ENCODE peak calls at places on chromosomes 5 and 9, in five cellular contexts. A is GM12865, R is A549, E is AG10803, W is foreskin fibroblast. F is an unnamed sample.

GRCh38 chr9:124754289-124754688 is 16.8 kb downstream of the NR6A1 start:
- DNase-seq in A (no peak), R (no peak), E (peak; percentile 38), W (no peak), F (peak; percentile 35)

GRCh38 chr5:135075621-135076585 is 41.9 kb upstream of the PITX1 start:
- DNase-seq in A (no peak), R (no peak), E (no peak), W (no peak), F (no peak)

GRCh38 chr5:14869286-14870164 is 2.1 kb downstream of the ANKH start:
- DNase-seq in A (no peak), R (no peak), E (no peak), W (no peak), F (no peak)

GRCh38 chr5:158707534-158707933 is 392.2 kb downstream of the EBF1 start:
- DNase-seq in A (no peak), R (no peak), E (no peak), W (no peak), F (no peak)

GRCh38 chr5:9498541-9499497 is 47.1 kb downstream of the SEMA5A start:
- DNase-seq in A (peak; percentile 46), R (no peak), E (no peak), W (no peak), F (peak; percentile 60)

GRCh38 chr9:6735422-6735821 is 22.4 kb upstream of the KDM4C start:
- DNase-seq in A (no peak), R (no peak), E (no peak), W (no peak), F (no peak)

GRCh38 chr5:7886849-7887460 is 18.0 kb downstream of the MTRR start:
- DNase-seq in A (peak; percentile 29), R (peak; percentile 40), E (peak; percentile 66), W (peak; percentile 25), F (peak; percentile 50)

GRCh38 chr5:178180141-178180863 is 6.9 kb downstream of the GMCL2 start:
- DNase-seq in A (no peak), R (no peak), E (no peak), W (no peak), F (no peak)

GRCh38 chr9:88476491-88477271 is 58.3 kb upstream of the NXNL2 start:
- DNase-seq in A (no peak), R (no peak), E (peak; percentile 56), W (peak; percentile 30), F (no peak)

GRCh38 chr5:33888582-33888981 is 3.2 kb downstream of the ADAMTS12 start:
- DNase-seq in A (no peak), R (no peak), E (peak; percentile 67), W (peak; percentile 51), F (no peak)
- H3K4me3 ChIP-seq in A (no peak overlapping the region), R (no peak overlapping the region), E (no peak overlapping the region), W (peak overlapping the region; percentile 14), F (no peak overlapping the region)

GRCh38 chr5:34719029-34719428 is 62.9 kb downstream of the RAI14 start:
- DNase-seq in A (no peak), R (no peak), E (no peak), W (no peak), F (no peak)

GRCh38 chr5:34715711-34716110 is 59.6 kb downstream of the RAI14 start:
- DNase-seq in A (no peak), R (no peak), E (peak; percentile 84), W (no peak), F (no peak)

GRCh38 chr5:34716986-34717385 is 60.9 kb downstream of the RAI14 start:
- DNase-seq in A (no peak), R (no peak), E (no peak), W (peak; percentile 41), F (no peak)

GRCh38 chr5:34718516-34718915 is 62.4 kb downstream of the RAI14 start:
- DNase-seq in A (no peak), R (no peak), E (no peak), W (no peak), F (no peak)

GRCh38 chr5:34717426-34718327 is 61.5 kb downstream of the RAI14 start:
- DNase-seq in A (no peak), R (no peak), E (peak; percentile 99), W (peak; percentile 98), F (no peak)
- H3K4me3 ChIP-seq in A (no peak overlapping the region), R (no peak overlapping the region), E (peak overlapping the region; percentile 3), W (peak overlapping the region; percentile 2), F (no peak overlapping the region)

GRCh38 chr5:3593771-3594513 is 1.7 kb upstream of the IRX1 start:
- DNase-seq in A (no peak), R (no peak), E (no peak), W (no peak), F (no peak)
- H3K4me3 ChIP-seq in A (no peak overlapping the region), R (no peak overlapping the region), E (peak overlapping the region; percentile 53), W (peak overlapping the region; percentile 43), F (no peak overlapping the region)

GRCh38 chr5:138468133-138468965 is 3.1 kb downstream of the EGR1 start:
- DNase-seq in A (no peak), R (no peak), E (peak; percentile 70), W (no peak), F (no peak)

GRCh38 chr5:138466058-138466899 is 1.0 kb downstream of the EGR1 start:
- DNase-seq in A (peak; percentile 12), R (no peak), E (peak; percentile 66), W (no peak), F (peak; percentile 28)

GRCh38 chr5:138467711-138468132 is 2.4 kb downstream of the EGR1 start:
- DNase-seq in A (no peak), R (no peak), E (peak; percentile 63), W (no peak), F (no peak)

GRCh38 chr5:138465288-138466057 is at the start of gene EGR1:
- DNase-seq in A (peak; percentile 94), R (peak; percentile 88), E (peak; percentile 93), W (peak; percentile 96), F (peak; percentile 94)

DNA sequence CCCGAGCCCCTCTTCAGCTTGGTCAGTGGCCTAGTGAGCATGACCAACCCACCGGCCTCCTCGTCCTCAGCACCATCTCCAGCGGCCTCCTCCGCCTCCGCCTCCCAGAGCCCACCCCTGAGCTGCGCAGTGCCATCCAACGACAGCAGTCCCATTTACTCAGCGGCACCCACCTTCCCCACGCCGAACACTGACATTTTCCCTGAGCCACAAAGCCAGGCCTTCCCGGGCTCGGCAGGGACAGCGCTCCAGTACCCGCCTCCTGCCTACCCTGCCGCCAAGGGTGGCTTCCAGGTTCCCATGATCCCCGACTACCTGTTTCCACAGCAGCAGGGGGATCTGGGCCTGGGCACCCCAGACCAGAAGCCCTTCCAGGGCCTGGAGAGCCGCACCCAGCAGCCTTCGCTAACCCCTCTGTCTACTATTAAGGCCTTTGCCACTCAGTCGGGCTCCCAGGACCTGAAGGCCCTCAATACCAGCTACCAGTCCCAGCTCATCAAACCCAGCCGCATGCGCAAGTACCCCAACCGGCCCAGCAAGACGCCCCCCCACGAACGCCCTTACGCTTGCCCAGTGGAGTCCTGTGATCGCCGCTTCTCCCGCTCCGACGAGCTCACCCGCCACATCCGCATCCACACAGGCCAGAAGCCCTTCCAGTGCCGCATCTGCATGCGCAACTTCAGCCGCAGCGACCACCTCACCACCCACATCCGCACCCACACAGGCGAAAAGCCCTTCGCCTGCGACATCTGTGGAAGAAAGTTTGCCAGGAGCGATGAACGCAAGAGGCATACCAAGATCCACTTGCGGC is 1.8 kb downstream of the EGR1 start:
- DNase-seq in A (peak; percentile 9), R (no peak), E (peak; percentile 70), W (no peak), F (no peak)
- H3K4me3 ChIP-seq in A (no peak overlapping the region), R (no peak overlapping the region), E (peak overlapping the region; percentile 84), W (peak overlapping the region; percentile 93), F (no peak overlapping the region)